ENCODE peak calls at places on chromosomes 12 and 14, in eight cellular contexts. U is GM12878, M is esophagus muscularis mucosa, V is HCT116, I is breast epithelium, A is endothelial cell of umbilical vein, Q is HL-60, K is K562. T is an unnamed sample.

GRCh38 chr12:4114986-4115385 is 158.6 kb upstream of the CCND2 start:
- DNase-seq in U (no peak), M (peak), V (no peak), I (no peak), A (no peak), Q (no peak), K (peak), T (no peak)

GRCh38 chr12:87782838-87783237 is 246.4 kb downstream of the C12orf50 start:
- DNase-seq in U (no peak), M (no peak), V (no peak), I (no peak), A (no peak), Q (no peak), K (no peak), T (no peak)

GRCh38 chr12:62686938-62687337 is 220.3 kb downstream of the MON2 start:
- DNase-seq in U (no peak), M (no peak), V (no peak), I (no peak), A (no peak), Q (no peak), K (no peak), T (no peak)

GRCh38 chr12:14322403-14322802 is 43.1 kb upstream of the ATF7IP start:
- DNase-seq in U (no peak), M (no peak), V (no peak), I (no peak), A (no peak), Q (no peak), K (no peak), T (no peak)

GRCh38 chr14:58299665-58300202 is 1.4 kb downstream of the ARID4A start:
- DNase-seq in U (no peak), M (no peak), V (no peak), I (no peak), A (peak), Q (no peak), K (peak), T (no peak)

GRCh38 chr14:30621954-30622830 is at the start of gene SCFD1:
- DNase-seq in U (peak), M (peak), V (peak), I (peak), A (peak), Q (peak), K (peak), T (peak)

GRCh38 chr14:67517083-67517482 is 16.0 kb upstream of the PLEKHH1 start:
- DNase-seq in U (no peak), M (no peak), V (no peak), I (no peak), A (no peak), Q (no peak), K (no peak), T (no peak)

GRCh38 chr12:69471667-69472385 is 1.6 kb downstream of the FRS2 start:
- DNase-seq in U (no peak), M (no peak), V (no peak), I (no peak), A (no peak), Q (no peak), K (peak), T (no peak)

GRCh38 chr14:55867726-55868125 is 250.5 kb upstream of the PELI2 start:
- DNase-seq in U (no peak), M (no peak), V (no peak), I (no peak), A (peak), Q (no peak), K (no peak), T (no peak)

GRCh38 chr14:83706555-83706954 is 1823.4 kb upstream of the FLRT2 start:
- DNase-seq in U (no peak), M (no peak), V (no peak), I (no peak), A (peak), Q (no peak), K (no peak), T (no peak)

GRCh38 chr12:94616217-94616729 is 34.1 kb downstream of the TMCC3 start:
- DNase-seq in U (no peak), M (no peak), V (no peak), I (no peak), A (peak), Q (no peak), K (peak), T (no peak)

GRCh38 chr12:111756196-111756595 is 10.5 kb upstream of the ALDH2 start:
- DNase-seq in U (no peak), M (no peak), V (no peak), I (no peak), A (no peak), Q (no peak), K (no peak), T (no peak)

GRCh38 chr14:80202888-80203562 is 8.3 kb downstream of the DIO2 start:
- DNase-seq in U (no peak), M (no peak), V (no peak), I (no peak), A (no peak), Q (peak), K (peak), T (no peak)

GRCh38 chr12:18750087-18750486 is 12.2 kb downstream of the CAPZA3 start:
- DNase-seq in U (no peak), M (no peak), V (no peak), I (no peak), A (no peak), Q (no peak), K (no peak), T (no peak)

DNA sequence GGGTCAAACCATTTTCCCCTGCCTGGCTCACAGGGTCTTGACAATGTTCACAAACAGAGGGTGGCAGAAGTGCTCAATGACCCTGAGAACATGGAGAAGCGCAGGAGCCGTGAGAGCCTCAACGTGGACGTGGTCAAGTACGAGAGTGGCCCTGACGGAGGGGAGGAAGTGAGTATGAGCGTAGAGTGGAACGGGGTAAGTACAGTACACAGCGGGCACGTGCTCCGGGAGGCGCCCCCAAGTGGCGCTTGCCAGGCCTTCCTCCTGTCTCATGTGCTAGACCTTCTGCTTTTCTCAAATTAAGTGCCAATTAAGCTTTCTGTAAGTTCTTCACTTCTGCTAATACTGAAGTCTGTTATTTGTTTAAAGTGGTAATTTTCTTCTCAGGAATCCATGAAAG is 35.9 kb downstream of the XRCC3 start:
- DNase-seq in U (peak), M (no peak), V (peak), I (no peak), A (peak), Q (peak), K (peak), T (no peak)
- TF ChIP-seq POLR2AphosphoS5 in U (no peak), M (no peak), V (no peak), I (no peak), A (no peak), Q (peak), K (no peak), T (no peak)

DNA sequence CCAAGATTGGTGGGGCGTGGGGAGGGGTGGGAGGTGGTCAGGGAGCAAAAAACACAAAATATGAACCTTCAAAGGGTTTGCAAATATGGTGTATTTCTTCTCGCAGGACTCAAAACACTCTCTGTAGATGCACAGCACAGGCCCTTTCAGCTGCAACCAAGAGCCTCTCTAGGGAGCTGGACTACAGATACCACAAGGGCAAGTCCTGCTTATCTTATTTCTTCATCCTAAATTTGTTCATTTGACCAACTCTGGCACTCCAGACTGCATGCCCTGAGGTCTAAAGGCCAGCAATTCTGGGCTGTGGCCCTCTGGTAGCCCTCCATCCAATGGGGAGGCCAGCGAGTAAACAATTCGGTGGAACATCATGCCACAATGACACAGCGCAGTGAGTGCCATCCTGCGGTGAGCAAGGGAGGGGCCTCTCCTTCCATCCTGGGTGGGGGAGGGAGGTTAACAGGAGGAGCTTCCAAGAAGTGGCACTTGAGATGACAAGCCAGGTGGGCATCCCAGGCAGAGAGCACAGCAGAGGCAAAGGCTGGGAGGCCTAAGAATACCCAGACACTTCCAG is 616 bp upstream of the SELPLG start:
- DNase-seq in U (no peak), M (no peak), V (no peak), I (no peak), A (no peak), Q (peak), K (peak), T (peak)
- H3K4me3 ChIP-seq in U (peak), M (no peak), V (no peak), I (no peak), A (no peak), Q (peak), K (no peak), T (no peak)

DNA sequence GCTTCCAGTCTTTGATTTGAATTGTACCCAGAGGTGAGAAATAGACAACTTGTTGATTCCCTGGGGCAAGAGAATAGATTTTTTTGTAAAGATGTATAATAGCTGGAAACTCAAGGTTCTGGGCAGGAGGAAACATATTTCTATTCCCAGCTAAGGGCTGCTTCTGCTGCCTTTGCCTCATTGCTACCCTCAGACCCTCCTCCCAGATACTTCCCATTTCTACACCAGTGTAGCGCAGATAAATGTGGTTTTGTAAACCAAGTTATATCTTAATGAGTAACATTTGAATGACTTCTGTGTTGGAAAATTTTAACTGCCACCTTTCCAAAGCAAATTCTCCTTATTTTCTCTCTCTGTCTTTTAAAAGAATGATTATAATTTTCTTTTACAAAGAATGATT is 21.9 kb downstream of the NEUROD4 start:
- DNase-seq in U (no peak), M (no peak), V (no peak), I (no peak), A (no peak), Q (no peak), K (no peak), T (no peak)
- H3K27ac ChIP-seq in U (no peak), M (no peak), V (no peak), I (no peak), A (no peak), Q (no peak), K (no peak), T (no peak)

GRCh38 chr12:45291518-45291917 is 75.6 kb downstream of the ANO6 start:
- DNase-seq in U (no peak), M (no peak), V (no peak), I (no peak), A (no peak), Q (no peak), K (no peak), T (no peak)

GRCh38 chr12:45289245-45290217 is 73.6 kb downstream of the ANO6 start:
- DNase-seq in U (no peak), M (no peak), V (no peak), I (no peak), A (no peak), Q (no peak), K (no peak), T (no peak)

GRCh38 chr12:45296046-45296586 is 80.2 kb downstream of the ANO6 start:
- DNase-seq in U (no peak), M (no peak), V (no peak), I (no peak), A (no peak), Q (no peak), K (no peak), T (no peak)

GRCh38 chr12:45290218-45290609 is 74.3 kb downstream of the ANO6 start:
- DNase-seq in U (no peak), M (no peak), V (no peak), I (no peak), A (no peak), Q (no peak), K (no peak), T (no peak)

GRCh38 chr12:45292486-45293195 is 76.7 kb downstream of the ANO6 start:
- DNase-seq in U (no peak), M (peak), V (no peak), I (peak), A (no peak), Q (no peak), K (no peak), T (no peak)
- TF ChIP-seq POLR2AphosphoS5 in U (no peak), M (peak), V (no peak), I (no peak), A (no peak), Q (no peak), K (no peak), T (no peak)

GRCh38 chr14:99644723-99645544 is at the start of gene HHIPL1:
- DNase-seq in U (no peak), M (no peak), V (no peak), I (no peak), A (peak), Q (no peak), K (no peak), T (no peak)

GRCh38 chr14:99643343-99643742 is 1.6 kb upstream of the HHIPL1 start:
- DNase-seq in U (no peak), M (no peak), V (no peak), I (no peak), A (no peak), Q (no peak), K (peak), T (no peak)

GRCh38 chr14:99647407-99647806 is 2.5 kb downstream of the HHIPL1 start:
- DNase-seq in U (no peak), M (no peak), V (no peak), I (no peak), A (no peak), Q (no peak), K (no peak), T (no peak)

GRCh38 chr14:99644035-99644587 is 818 bp upstream of the HHIPL1 start:
- DNase-seq in U (no peak), M (no peak), V (no peak), I (no peak), A (no peak), Q (no peak), K (no peak), T (no peak)

DNA sequence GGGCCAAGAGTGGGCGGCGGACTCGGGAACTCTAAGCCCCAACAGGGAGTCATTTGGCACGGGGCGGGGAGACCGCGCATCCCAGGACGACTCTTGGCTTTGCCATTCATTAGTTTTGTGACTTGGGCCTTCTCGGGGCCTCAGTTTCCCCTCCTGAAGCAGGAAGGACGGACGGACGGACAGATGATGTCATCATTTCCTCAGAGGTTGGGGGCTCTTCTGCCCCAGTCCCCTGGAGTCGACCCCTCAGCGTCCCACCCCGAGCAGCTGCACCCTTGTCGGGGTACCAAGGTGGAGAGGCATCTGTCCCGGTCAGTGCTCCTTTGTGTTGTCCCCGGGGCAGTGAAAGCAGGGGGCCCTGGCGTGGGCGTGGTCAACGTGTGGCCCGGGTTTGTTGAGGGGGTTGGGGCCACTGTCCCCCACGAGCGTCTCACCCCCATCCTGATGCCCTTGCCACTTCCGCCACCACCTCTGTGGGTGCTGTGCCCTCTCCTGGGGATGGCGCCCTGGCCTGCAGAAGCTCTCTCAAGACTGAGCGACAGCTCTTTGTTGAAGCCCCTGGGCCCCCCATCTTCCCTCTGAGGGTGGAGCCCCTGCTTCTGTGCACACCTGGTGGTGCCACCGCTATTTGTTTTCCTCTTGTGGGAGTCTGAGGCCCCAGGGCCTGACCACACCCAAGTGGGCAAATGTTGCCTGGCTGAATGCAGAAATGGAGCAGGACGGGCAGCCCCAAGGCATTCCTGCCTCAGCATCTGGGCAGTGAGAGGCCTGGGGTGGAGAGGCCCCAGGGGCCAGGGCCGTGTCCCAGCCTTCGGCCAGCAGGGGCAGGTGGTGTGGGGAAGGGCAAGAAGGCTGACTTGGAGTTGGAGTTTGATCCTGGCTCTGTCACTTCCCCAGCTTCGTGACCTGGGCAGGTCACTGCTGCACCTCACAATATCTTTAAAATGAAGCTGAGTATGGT is 896 bp downstream of the HHIPL1 start:
- DNase-seq in U (no peak), M (no peak), V (no peak), I (no peak), A (no peak), Q (no peak), K (no peak), T (no peak)
- H3K4me3 ChIP-seq in U (no peak), M (peak), V (no peak), I (peak), A (no peak), Q (no peak), K (no peak), T (peak)

DNA sequence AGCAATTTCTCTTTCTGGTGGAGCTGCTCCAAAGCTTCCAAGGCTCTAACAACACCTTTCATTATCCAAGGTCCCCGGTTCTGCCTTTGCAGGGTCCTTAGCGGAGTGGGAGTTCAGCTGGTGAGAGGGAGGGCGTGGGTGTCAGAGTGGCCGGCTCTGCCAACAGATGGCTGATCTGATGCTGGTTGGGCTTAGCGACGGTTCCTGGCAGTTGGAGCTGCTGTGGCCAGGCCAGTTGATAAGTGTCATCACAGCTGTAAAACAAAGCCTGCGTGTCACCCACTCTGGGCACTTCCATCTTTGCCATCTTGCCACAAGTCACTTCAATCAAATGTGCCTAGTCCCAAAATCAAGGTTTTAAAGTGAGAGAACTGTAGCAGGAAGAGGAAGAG is 36.3 kb downstream of the RIN3 start:
- DNase-seq in U (no peak), M (no peak), V (no peak), I (no peak), A (no peak), Q (no peak), K (no peak), T (peak)
- H3K27ac ChIP-seq in U (no peak), M (peak), V (no peak), I (peak), A (no peak), Q (peak), K (no peak), T (peak)

DNA sequence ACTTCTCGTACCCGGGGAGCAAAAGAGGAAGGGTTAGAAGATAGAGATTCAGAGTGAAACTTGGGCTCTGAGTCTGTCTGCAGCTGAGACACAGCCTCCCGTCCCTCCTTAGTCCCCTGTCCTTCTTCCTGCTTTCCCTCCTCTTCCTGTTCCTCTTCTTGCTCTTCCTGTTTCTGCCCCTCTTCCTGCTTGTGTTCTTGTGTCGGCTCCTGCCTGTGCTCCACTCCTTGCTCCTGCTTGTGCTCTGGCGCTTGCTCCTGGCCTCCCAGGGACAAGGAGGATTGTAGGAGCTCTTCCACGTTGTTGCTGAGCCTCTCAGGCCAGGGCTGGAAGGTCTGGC is 3.0 kb downstream of the ACRBP start:
- DNase-seq in U (no peak), M (no peak), V (no peak), I (no peak), A (no peak), Q (peak), K (no peak), T (no peak)
- TF ChIP-seq POLR2AphosphoS5 in U (no peak), M (no peak), V (no peak), I (peak), A (no peak), Q (peak), K (no peak), T (no peak)

GRCh38 chr12:43556057-43556456 is 4.1 kb upstream of the ADAMTS20 start:
- DNase-seq in U (no peak), M (no peak), V (no peak), I (no peak), A (no peak), Q (no peak), K (no peak), T (no peak)

GRCh38 chr12:43550831-43551270 is 1.2 kb downstream of the ADAMTS20 start:
- DNase-seq in U (no peak), M (no peak), V (no peak), I (no peak), A (no peak), Q (no peak), K (no peak), T (no peak)

GRCh38 chr12:43551971-43552559 is at the start of gene ADAMTS20:
- DNase-seq in U (no peak), M (no peak), V (no peak), I (no peak), A (no peak), Q (no peak), K (no peak), T (no peak)

DNA sequence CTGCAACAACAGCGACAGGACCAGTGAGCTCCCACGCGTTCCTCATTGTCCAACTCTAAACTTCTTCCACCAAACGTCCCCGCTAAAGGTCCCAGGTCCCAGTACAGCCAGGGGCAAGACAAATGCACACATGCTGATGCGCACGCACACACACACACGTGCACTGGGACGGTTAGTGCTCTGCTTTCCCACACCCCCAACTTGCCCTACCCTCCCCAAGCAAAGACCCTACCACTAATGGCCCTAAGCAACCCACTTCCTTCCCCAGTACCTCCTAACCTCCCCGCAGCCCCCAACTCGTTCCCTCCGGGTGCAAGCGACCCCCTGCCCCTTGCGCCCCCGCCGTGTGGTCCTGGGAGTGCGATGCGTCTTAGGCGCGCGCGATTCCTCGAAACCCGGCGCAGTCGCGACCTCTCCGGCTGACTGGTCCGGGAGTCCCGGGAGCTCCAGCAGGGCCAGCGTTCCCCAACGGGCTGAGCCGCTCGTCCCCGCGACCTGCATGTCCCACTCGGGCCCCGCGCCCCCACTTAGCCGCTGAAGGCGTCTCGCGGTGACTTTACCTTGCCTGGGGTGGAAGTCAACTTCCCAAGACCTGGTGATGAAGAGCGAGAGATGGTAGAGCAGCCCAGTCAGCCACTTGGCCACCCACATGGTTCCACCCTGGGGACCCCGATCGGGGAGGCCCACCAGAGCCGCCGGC is 582 bp downstream of the ADAMTS20 start:
- DNase-seq in U (no peak), M (no peak), V (no peak), I (no peak), A (no peak), Q (no peak), K (no peak), T (no peak)
- H3K4me3 ChIP-seq in U (no peak), M (no peak), V (no peak), I (no peak), A (no peak), Q (no peak), K (no peak), T (peak)

GRCh38 chr12:42728287-42728686 is 138.7 kb upstream of the PRICKLE1 start:
- DNase-seq in U (no peak), M (no peak), V (no peak), I (no peak), A (no peak), Q (no peak), K (no peak), T (no peak)
- H3K27ac ChIP-seq in U (no peak), M (no peak), V (no peak), I (no peak), A (no peak), Q (no peak), K (no peak), T (no peak)

T was measured in suprapubic skin.